ENCODE peak calls at places on chromosomes 6 and 20, in nine cellular contexts. O is WERI-Rb-1, D is adrenal gland, L is heart left ventricle, K is pancreas, N is adipocyte, X is GM06990, B is PC-3, F is HCT116. M is an unnamed sample.

GRCh38 chr20:38610521-38610920 is 8.9 kb downstream of the ARHGAP40 start:
- DNase-seq in O (no peak), D (no peak), L (no peak), K (no peak), N (peak; percentile 13), X (no peak), B (peak; percentile 79), F (no peak), M (no peak)

GRCh38 chr6:148563066-148563465 is 183.8 kb upstream of the UST start:
- DNase-seq in O (no peak), D (no peak), L (no peak), K (no peak), N (no peak), X (no peak), B (no peak), F (no peak), M (no peak)

GRCh38 chr6:138203315-138203714 is 15.0 kb downstream of the PBOV1 start:
- DNase-seq in O (no peak), D (no peak), L (no peak), K (no peak), N (no peak), X (no peak), B (no peak), F (no peak), M (no peak)

GRCh38 chr6:82006027-82006738 is 241.4 kb downstream of the IBTK start:
- DNase-seq in O (peak; percentile 38), D (no peak), L (peak; percentile 27), K (no peak), N (peak; percentile 72), X (peak; percentile 24), B (peak; percentile 64), F (no peak), M (no peak)

GRCh38 chr6:53546256-53546655 is 1.4 kb upstream of the GCLC start:
- DNase-seq in O (no peak), D (no peak), L (no peak), K (no peak), N (peak; percentile 30), X (no peak), B (peak; percentile 27), F (no peak), M (no peak)

GRCh38 chr6:56238352-56238751 is 9.0 kb downstream of the COL21A1 start:
- DNase-seq in O (no peak), D (no peak), L (no peak), K (no peak), N (no peak), X (no peak), B (no peak), F (no peak), M (no peak)

GRCh38 chr6:54244430-54244829 is 63.8 kb upstream of the TINAG start:
- DNase-seq in O (no peak), D (no peak), L (no peak), K (no peak), N (peak; percentile 70), X (no peak), B (peak; percentile 71), F (peak; percentile 23), M (no peak)

GRCh38 chr20:1298166-1298565 is 30.8 kb downstream of the SDCBP2 start:
- DNase-seq in O (no peak), D (no peak), L (no peak), K (no peak), N (no peak), X (no peak), B (no peak), F (no peak), M (no peak)

GRCh38 chr6:22343864-22344263 is 47.0 kb upstream of the PRL start:
- DNase-seq in O (peak; percentile 22), D (no peak), L (no peak), K (no peak), N (no peak), X (no peak), B (peak; percentile 35), F (no peak), M (no peak)

GRCh38 chr6:170073846-170074245 is 217.0 kb downstream of the DLL1 start:
- DNase-seq in O (peak; percentile 4), D (no peak), L (peak; percentile 52), K (no peak), N (no peak), X (no peak), B (no peak), F (no peak), M (no peak)

GRCh38 chr20:63597651-63598478 is 23.8 kb upstream of the HELZ2 start:
- DNase-seq in O (no peak), D (no peak), L (peak; percentile 42), K (no peak), N (no peak), X (no peak), B (no peak), F (no peak), M (no peak)

GRCh38 chr6:100484474-100484873 is 19.8 kb upstream of the SIM1 start:
- DNase-seq in O (no peak), D (no peak), L (no peak), K (no peak), N (no peak), X (no peak), B (no peak), F (no peak), M (no peak)

GRCh38 chr6:129490551-129491245 is 219.3 kb downstream of the ARHGAP18 start:
- DNase-seq in O (no peak), D (peak; percentile 54), L (no peak), K (no peak), N (peak; percentile 94), X (peak; percentile 50), B (peak; percentile 95), F (peak; percentile 94), M (peak; percentile 90)

GRCh38 chr6:125191916-125192609 is 38.5 kb downstream of the TPD52L1 start:
- DNase-seq in O (peak; percentile 64), D (peak; percentile 85), L (no peak), K (peak; percentile 75), N (peak; percentile 86), X (peak; percentile 18), B (peak; percentile 82), F (peak; percentile 58), M (no peak)

GRCh38 chr6:139981810-139982550 is 607.5 kb upstream of the CITED2 start:
- DNase-seq in O (peak; percentile 61), D (no peak), L (no peak), K (no peak), N (peak; percentile 78), X (no peak), B (peak; percentile 74), F (peak; percentile 24), M (no peak)

GRCh38 chr6:25042599-25042936 is 106.8 kb upstream of the RIPOR2 start:
- DNase-seq in O (no peak), D (no peak), L (no peak), K (no peak), N (no peak), X (no peak), B (peak; percentile 15), F (no peak), M (no peak)

GRCh38 chr6:101083533-101084172 is 202.5 kb upstream of the ASCC3 start:
- DNase-seq in O (no peak), D (no peak), L (no peak), K (no peak), N (peak; percentile 58), X (no peak), B (peak; percentile 92), F (no peak), M (peak; percentile 89)

DNA sequence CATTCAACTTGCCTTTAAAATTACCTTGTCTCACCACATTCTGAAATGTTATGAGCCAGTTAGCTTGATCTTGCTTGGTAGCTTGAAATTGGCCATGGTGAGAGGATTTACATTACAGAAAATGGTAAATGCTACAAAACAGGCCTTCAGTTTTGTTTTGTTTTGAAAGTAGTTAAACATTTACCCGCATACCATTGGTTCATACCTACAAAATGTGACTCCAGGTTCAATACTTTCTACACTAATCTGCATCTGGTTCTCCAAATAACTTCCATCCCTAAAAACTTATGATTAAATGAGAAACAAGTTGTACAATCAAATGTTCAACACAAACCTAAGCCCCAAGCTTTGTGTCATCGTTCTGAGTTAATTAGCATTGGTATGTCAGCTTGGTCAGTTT is 30.5 kb upstream of the MYBL2 start:
- DNase-seq in O (no peak), D (no peak), L (no peak), K (no peak), N (no peak), X (no peak), B (no peak), F (no peak), M (no peak)
- H3K36me3 ChIP-seq in O (peaks cover 55% of the 10 kb centered on the region), D (no peaks in the 10 kb centered on the region), L (peaks cover 91% of the 10 kb centered on the region), K (no peaks in the 10 kb centered on the region), N (peaks cover 50% of the 10 kb centered on the region), X (peaks cover 5% of the 10 kb centered on the region), B (peaks cover 8% of the 10 kb centered on the region), F (peaks cover 16% of the 10 kb centered on the region), M (peaks cover 4% of the 10 kb centered on the region)

DNA sequence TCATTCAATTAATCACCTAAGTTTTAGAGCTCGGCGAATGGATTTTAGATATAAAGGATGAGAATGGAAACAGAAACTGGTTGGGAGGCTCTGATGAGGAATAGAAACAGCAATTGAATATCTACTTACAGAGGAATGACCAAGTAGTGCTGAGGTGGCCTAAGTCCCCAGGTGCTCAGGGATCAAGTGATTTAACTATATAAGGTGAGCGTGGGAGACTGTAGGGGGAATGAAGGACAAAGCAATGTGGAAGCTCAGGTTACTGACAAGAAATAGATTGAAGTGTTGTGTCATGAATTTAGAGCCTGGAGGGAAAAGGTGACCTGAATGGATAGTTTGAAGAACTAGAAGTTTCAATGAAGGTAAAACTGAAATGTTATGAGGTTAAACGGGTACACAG is 495.4 kb upstream of the SOX4 start:
- DNase-seq in O (no peak), D (no peak), L (no peak), K (no peak), N (no peak), X (no peak), B (no peak), F (no peak), M (no peak)
- H3K4me3 ChIP-seq in O (no peak overlapping the region), D (no peak overlapping the region), L (no peak overlapping the region), K (no peak overlapping the region), N (no peak overlapping the region), X (no peak overlapping the region), B (no peak overlapping the region), F (no peak overlapping the region), M (no peak overlapping the region)

DNA sequence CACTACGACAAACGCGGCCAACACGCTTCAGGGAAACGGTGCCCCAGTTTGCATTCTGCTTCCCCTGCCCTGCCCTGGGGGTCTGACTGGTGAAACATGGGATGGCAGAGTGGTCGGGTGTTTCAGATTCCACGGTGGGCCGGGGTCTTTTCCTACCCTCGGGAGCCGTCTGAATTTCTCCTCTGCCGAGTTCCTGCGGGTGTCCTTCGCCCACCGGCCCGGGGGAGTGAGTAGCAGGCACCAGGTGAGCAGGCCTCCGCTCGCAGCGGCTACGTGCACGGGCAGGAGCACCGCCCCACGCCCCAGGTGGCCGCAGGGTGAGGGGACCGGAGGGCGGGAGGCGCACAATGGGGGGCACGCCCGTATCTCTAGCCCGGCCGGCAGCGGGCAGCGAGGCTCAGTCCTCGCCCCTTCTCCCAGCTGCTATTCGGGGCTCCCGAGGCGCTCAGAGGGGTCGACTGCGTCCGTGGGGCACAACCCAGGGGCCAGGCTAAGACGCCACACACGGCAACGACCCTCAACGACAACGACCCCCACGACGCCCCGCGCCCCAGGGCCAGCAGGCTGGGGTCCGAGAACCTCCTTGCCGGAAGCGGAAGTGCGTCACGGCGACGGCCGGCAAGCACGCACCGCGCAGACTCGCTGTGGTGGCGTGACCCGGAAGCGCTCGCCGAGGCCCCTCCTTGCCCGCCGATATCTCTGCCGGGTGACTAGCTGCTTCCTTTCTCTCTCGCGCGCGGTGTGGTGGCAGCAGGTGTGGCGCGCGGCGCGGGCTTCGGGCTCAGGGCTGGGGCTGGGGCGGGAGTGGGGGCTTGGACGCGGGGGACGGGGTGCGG is at the start of gene RPS21:
- DNase-seq in O (peak; percentile 92), D (peak; percentile 95), L (peak; percentile 97), K (peak; percentile 94), N (peak; percentile 97), X (peak; percentile 93), B (peak; percentile 91), F (peak; percentile 79), M (peak; percentile 43)
- H3K36me3 ChIP-seq in O (peaks cover 44% of the 10 kb centered on the region), D (no peaks in the 10 kb centered on the region), L (peaks cover 32% of the 10 kb centered on the region), K (no peaks in the 10 kb centered on the region), N (peaks cover 28% of the 10 kb centered on the region), X (peaks cover 23% of the 10 kb centered on the region), B (peaks cover 27% of the 10 kb centered on the region), F (peaks cover 8% of the 10 kb centered on the region), M (peaks cover 24% of the 10 kb centered on the region)

GRCh38 chr6:42821846-42822245 is 40.0 kb downstream of the BICRAL start:
- DNase-seq in O (no peak), D (no peak), L (no peak), K (no peak), N (no peak), X (no peak), B (no peak), F (no peak), M (no peak)
- H3K4me3 ChIP-seq in O (no peak overlapping the region), D (no peak overlapping the region), L (peak overlapping the region; percentile 41), K (no peak overlapping the region), N (peak overlapping the region; percentile 58), X (no peak overlapping the region), B (no peak overlapping the region), F (no peak overlapping the region), M (no peak overlapping the region)

M was measured in BJ.